ENCODE peak calls at places on chromosome 17, in nine cellular contexts. H, L, O, S, I, P, A, X and V are unnamed samples.
A peak's percentile ranks its signal among the peaks of the same experiment; 100 is the strongest.

GRCh38 chr17:77901476-77901875 is 57.0 kb upstream of the TNRC6C start:
- DNase-seq in A (no peak), I (no peak), O (no peak), P (no peak), H (no peak), L (no peak), S (no peak), X (no peak), V (no peak)

GRCh38 chr17:18238299-18238698 is 12.9 kb downstream of the LLGL1 start:
- DNase-seq in H (no peak), I (no peak), O (no peak), P (no peak), L (no peak), S (no peak), X (no peak), A (no peak), V (no peak)

GRCh38 chr17:29618272-29619065 is 4.2 kb downstream of the CORO6 start:
- DNase-seq in X (no peak), S (no peak), P (no peak), H (no peak), L (no peak), I (no peak), O (no peak), A (no peak), V (no peak)

GRCh38 chr17:76659928-76660614 is 16.5 kb upstream of the ST6GALNAC1 start:
- DNase-seq in A (no peak), L (no peak), H (no peak), S (no peak), P (no peak), O (no peak), I (no peak), X (no peak), V (no peak)

GRCh38 chr17:17024778-17025300 is 17.4 kb upstream of the MPRIP start:
- DNase-seq in S (no peak), H (no peak), P (peak; percentile 74), L (no peak), A (no peak), O (no peak), X (no peak), I (no peak), V (no peak)

GRCh38 chr17:8119575-8120519 is 1.5 kb upstream of the ALOXE3 start:
- DNase-seq in P (no peak), L (peak; percentile 79), I (peak; percentile 98), H (peak; percentile 75), A (peak; percentile 84), S (peak; percentile 92), X (peak; percentile 59), O (peak; percentile 69), V (peak; percentile 82)

GRCh38 chr17:73553311-73553710 is 90.9 kb downstream of the SDK2 start:
- DNase-seq in S (no peak), I (no peak), A (no peak), L (no peak), X (no peak), H (no peak), O (no peak), P (no peak), V (no peak)

GRCh38 chr17:60678118-60678444 is 430 bp downstream of the BCAS3 start:
- DNase-seq in I (no peak), X (no peak), P (no peak), A (no peak), S (no peak), O (no peak), H (no peak), L (no peak), V (no peak)

GRCh38 chr17:303161-303560 is 49.4 kb downstream of the RPH3AL start:
- DNase-seq in S (no peak), O (no peak), X (no peak), A (no peak), I (no peak), L (no peak), H (no peak), P (peak; percentile 47), V (no peak)

GRCh38 chr17:41555105-41555887 is 16.6 kb downstream of the KRT9 start:
- DNase-seq in O (no peak), H (no peak), L (no peak), A (no peak), X (no peak), P (no peak), I (no peak), S (peak; percentile 48), V (no peak)

GRCh38 chr17:83202002-83203000 is 122.9 kb downstream of the METRNL start:
- DNase-seq in I (peak; percentile 22), X (peak; percentile 10), L (no peak), A (no peak), S (peak; percentile 53), O (no peak), H (no peak), P (peak; percentile 82), V (no peak)

GRCh38 chr17:11948791-11949190 is 48.5 kb downstream of the ZNF18 start:
- DNase-seq in A (peak; percentile 11), P (no peak), X (no peak), S (peak; percentile 52), I (peak; percentile 24), H (no peak), L (peak; percentile 13), O (no peak), V (no peak)

GRCh38 chr17:14427914-14428639 is 127.2 kb downstream of the HS3ST3B1 start:
- DNase-seq in S (no peak), H (peak; percentile 10), A (no peak), O (no peak), L (no peak), P (no peak), X (peak; percentile 73), I (no peak), V (no peak)

GRCh38 chr17:8237175-8237574 is 10.7 kb downstream of the CTC1 start:
- DNase-seq in X (no peak), P (no peak), O (no peak), S (no peak), A (no peak), I (no peak), L (no peak), H (no peak), V (peak; percentile 51)

GRCh38 chr17:73952498-73953205 is 250.8 kb upstream of the RPL38 start:
- DNase-seq in L (peak; percentile 42), O (no peak), I (no peak), P (peak; percentile 83), A (no peak), S (no peak), H (no peak), X (no peak), V (no peak)

GRCh38 chr17:61996916-61997605 is 68.0 kb downstream of the MED13 start:
- DNase-seq in A (no peak), H (no peak), S (no peak), P (no peak), L (no peak), O (no peak), X (no peak), I (no peak), V (no peak)

GRCh38 chr17:30969989-30970680 is 704 bp upstream of the RNF135 start:
- DNase-seq in H (no peak), S (peak; percentile 47), A (no peak), L (no peak), O (no peak), I (no peak), X (peak; percentile 73), P (no peak), V (no peak)

GRCh38 chr17:74922694-74923537 is at the start of gene USH1G:
- DNase-seq in S (peak; percentile 42), H (no peak), X (no peak), O (no peak), A (no peak), P (no peak), I (no peak), L (no peak), V (no peak)

GRCh38 chr17:39636927-39637736 is at the start of gene STARD3:
- DNase-seq in X (peak; percentile 91), A (peak; percentile 32), P (no peak), S (peak; percentile 96), H (peak; percentile 81), O (peak; percentile 89), I (no peak), L (peak; percentile 93), V (peak; percentile 92)

GRCh38 chr17:59525668-59526067 is 39.7 kb upstream of the DHX40 start:
- DNase-seq in X (no peak), S (peak; percentile 12), L (no peak), I (no peak), H (no peak), A (no peak), P (no peak), O (no peak), V (no peak)

GRCh38 chr17:81513669-81514484 is 1.3 kb upstream of the ACTG1 start:
- DNase-seq in O (peak; percentile 49), L (peak; percentile 65), X (peak; percentile 56), H (peak; percentile 33), P (peak; percentile 95), I (no peak), S (peak; percentile 91), A (no peak), V (peak; percentile 85)

GRCh38 chr17:72691601-72692000 is 400.9 kb downstream of the SLC39A11 start:
- DNase-seq in L (no peak), S (peak; percentile 86), H (no peak), P (no peak), I (peak; percentile 3), X (no peak), O (no peak), A (no peak), V (no peak)

GRCh38 chr17:76584427-76585047 is 1.1 kb downstream of the ST6GALNAC2 start:
- DNase-seq in O (no peak), I (no peak), H (no peak), P (no peak), A (no peak), X (no peak), S (no peak), L (no peak), V (no peak)